ENCODE peak calls at places on chromosome 18, in six cellular contexts. A is bronchial epithelial cell, E is neural crest cell, F is epithelial cell of esophagus, H is GM12864, Z is GM10248. G is an unnamed sample.

GRCh38 chr18:46843372-46843771 is 73.9 kb downstream of the PIAS2 start:
- DNase-seq in A (no peak), E (no peak), F (no peak), H (no peak), Z (peak), G (no peak)

GRCh38 chr18:40904295-40904694 is 1050.7 kb upstream of the PIK3C3 start:
- DNase-seq in A (no peak), E (no peak), F (no peak), H (no peak), Z (no peak), G (no peak)

GRCh38 chr18:64840911-64841701 is 692.2 kb upstream of the LINC00305 start:
- DNase-seq in A (no peak), E (no peak), F (no peak), H (no peak), Z (no peak), G (no peak)

GRCh38 chr18:24086082-24086481 is 52.8 kb upstream of the CABYR start:
- DNase-seq in A (peak), E (no peak), F (peak), H (no peak), Z (no peak), G (no peak)

GRCh38 chr18:61398961-61399632 is 65.9 kb downstream of the CDH20 start:
- DNase-seq in A (no peak), E (no peak), F (no peak), H (no peak), Z (no peak), G (peak)

GRCh38 chr18:10213526-10213925 is 240.9 kb upstream of the APCDD1 start:
- DNase-seq in A (peak), E (no peak), F (peak), H (peak), Z (peak), G (peak)

GRCh38 chr18:10856146-10856545 is 293.2 kb downstream of the PIEZO2 start:
- DNase-seq in A (no peak), E (no peak), F (no peak), H (no peak), Z (no peak), G (no peak)

GRCh38 chr18:28793911-28794310 is 617.0 kb upstream of the CDH2 start:
- DNase-seq in A (peak), E (no peak), F (peak), H (no peak), Z (no peak), G (peak)

GRCh38 chr18:45775241-45775676 is 50.2 kb upstream of the SIGLEC15 start:
- DNase-seq in A (peak), E (no peak), F (peak), H (peak), Z (peak), G (peak)

GRCh38 chr18:77622009-77622692 is 372.5 kb downstream of the GALR1 start:
- DNase-seq in A (no peak), E (no peak), F (no peak), H (no peak), Z (no peak), G (no peak)

GRCh38 chr18:8559612-8560011 is 49.6 kb upstream of the RAB12 start:
- DNase-seq in A (peak), E (no peak), F (peak), H (no peak), Z (no peak), G (peak)

GRCh38 chr18:47334966-47335365 is 83.5 kb upstream of the SKOR2 start:
- DNase-seq in A (no peak), E (no peak), F (no peak), H (no peak), Z (no peak), G (no peak)

GRCh38 chr18:37426536-37427080 is 139.0 kb downstream of the CELF4 start:
- DNase-seq in A (no peak), E (no peak), F (no peak), H (no peak), Z (no peak), G (no peak)

GRCh38 chr18:48943333-48943732 is 7.4 kb downstream of the SMAD7 start:
- DNase-seq in A (no peak), E (no peak), F (no peak), H (no peak), Z (no peak), G (no peak)

GRCh38 chr18:9516437-9517064 is 41.2 kb downstream of the RALBP1 start:
- DNase-seq in A (peak), E (no peak), F (peak), H (no peak), Z (peak), G (peak)

GRCh38 chr18:73679941-73680700 is 467.5 kb downstream of the FBXO15 start:
- DNase-seq in A (peak), E (no peak), F (peak), H (no peak), Z (no peak), G (peak)

GRCh38 chr18:34978533-34978893 is 62.7 kb upstream of the MAPRE2 start:
- DNase-seq in A (no peak), E (no peak), F (no peak), H (no peak), Z (no peak), G (no peak)

GRCh38 chr18:38948436-38948835 is 1382.8 kb upstream of the CELF4 start:
- DNase-seq in A (no peak), E (no peak), F (no peak), H (no peak), Z (no peak), G (no peak)

GRCh38 chr18:11607897-11608296 is 1.5 kb upstream of the SLC35G4 start:
- DNase-seq in A (peak), E (no peak), F (no peak), H (no peak), Z (no peak), G (no peak)

GRCh38 chr18:23499571-23499889 is 3.8 kb upstream of the RMC1 start:
- DNase-seq in A (no peak), E (no peak), F (no peak), H (no peak), Z (no peak), G (no peak)

GRCh38 chr18:8477615-8478014 is 131.6 kb upstream of the RAB12 start:
- DNase-seq in A (no peak), E (no peak), F (no peak), H (no peak), Z (no peak), G (no peak)

GRCh38 chr18:2994603-2995432 is 18.1 kb downstream of the LPIN2 start:
- DNase-seq in A (no peak), E (no peak), F (no peak), H (no peak), Z (peak), G (no peak)

GRCh38 chr18:51867767-51868166 is 472.2 kb upstream of the DCC start:
- DNase-seq in A (peak), E (peak), F (peak), H (no peak), Z (no peak), G (peak)

GRCh38 chr18:45871655-45872054 is 46.2 kb downstream of the SIGLEC15 start:
- DNase-seq in A (peak), E (no peak), F (peak), H (no peak), Z (no peak), G (peak)

GRCh38 chr18:22822024-22822423 is 111.1 kb upstream of the RBBP8 start:
- DNase-seq in A (peak), E (no peak), F (peak), H (no peak), Z (no peak), G (peak)

GRCh38 chr18:904135-905090 is at the start of gene ADCYAP1:
- DNase-seq in A (no peak), E (no peak), F (peak), H (no peak), Z (no peak), G (no peak)

DNA sequence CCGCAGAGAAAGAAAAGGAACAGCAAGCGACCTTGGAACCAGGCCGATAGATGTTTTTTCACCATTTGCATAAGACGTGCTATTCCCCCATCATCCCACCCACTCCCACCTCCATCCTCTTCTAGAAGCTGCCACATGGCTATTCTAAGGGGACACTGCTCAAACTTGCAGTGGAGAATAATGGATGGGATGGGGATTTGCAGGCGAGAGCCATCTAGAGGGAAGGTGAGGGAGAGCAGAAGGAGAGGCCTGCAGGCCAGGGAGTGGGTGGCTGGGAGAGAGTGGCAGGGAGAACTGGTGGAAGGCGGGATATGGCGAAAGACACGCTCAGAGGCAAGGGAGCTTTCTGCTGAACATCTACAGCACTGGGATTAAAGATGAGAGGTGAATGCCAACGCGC is 84.9 kb downstream of the MAPK4 start:
- DNase-seq in A (peak), E (no peak), F (peak), H (no peak), Z (no peak), G (peak)
- TF ChIP-seq CTCF in A (peak), E (peak), F (peak), H (peak), Z (no peak), G (no peak)

DNA sequence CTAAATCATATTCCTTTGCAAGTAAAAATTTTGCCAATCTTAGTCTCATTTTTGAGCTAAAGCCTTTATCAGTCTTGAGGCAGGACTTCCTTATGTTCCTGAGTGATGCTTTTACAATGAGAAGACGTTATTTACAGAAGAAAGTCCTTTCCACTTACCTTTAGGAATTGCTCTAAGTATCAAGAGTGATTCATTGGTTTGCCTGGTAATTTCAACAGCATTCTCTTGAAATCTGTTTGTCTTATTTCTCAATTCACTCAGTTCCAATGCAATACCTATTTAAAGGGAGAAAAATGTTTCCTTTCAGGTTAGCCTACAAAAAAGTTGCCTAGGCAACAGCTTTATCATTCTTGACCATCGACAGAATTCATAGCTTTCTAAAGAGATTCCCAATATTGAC is 137.2 kb downstream of the LAMA1 start:
- DNase-seq in A (peak), E (no peak), F (peak), H (no peak), Z (no peak), G (no peak)
- TF ChIP-seq CTCF in A (no peak), E (no peak), F (no peak), H (no peak), Z (no peak), G (no peak)

GRCh38 chr18:14978962-14979535 is 231.1 kb downstream of the ANKRD30B start:
- DNase-seq in A (no peak), E (no peak), F (no peak), H (no peak), Z (no peak), G (peak)
- TF ChIP-seq CTCF in A (peak), E (no peak), F (peak), H (no peak), Z (no peak), G (peak)

GRCh38 chr18:56804395-56804794 is 153.2 kb downstream of the WDR7 start:
- DNase-seq in A (no peak), E (no peak), F (no peak), H (no peak), Z (no peak), G (no peak)
- TF ChIP-seq CTCF in A (no peak), E (no peak), F (no peak), H (no peak), Z (no peak), G (no peak)

G was measured in MCF 10A.